ENCODE peak calls at places on chromosomes 16 and 17, in nine cellular contexts. I is kidney tubule cell; N is A172; V is endothelial cell; P is GM23248; E is AG04449; S is effector CD4-positive, alpha-beta T cell; A is stimulated activated CD4-positive, alpha-beta T cell treated with anti-CD3 and anti-CD28 coated beads, Interleukin-1b, Interleukin-23, amount 100 ng/mL, for 24 hours; B is thoracic aorta. T is an unnamed sample.
A peak's percentile ranks its signal among the peaks of the same experiment; 100 is the strongest.

GRCh38 chr17:31511176-31511540 is 119.7 kb downstream of the RAB11FIP4 start:
- DNase-seq in B (no peak), S (no peak), E (no peak), I (no peak), V (no peak), N (no peak), P (no peak), A (no peak), T (no peak)

GRCh38 chr17:43200127-43200526 is 11.5 kb upstream of the TMEM106A start:
- DNase-seq in A (no peak), N (no peak), S (no peak), B (no peak), P (no peak), I (no peak), V (no peak), E (no peak), T (no peak)

GRCh38 chr16:68526143-68526781 is 12.8 kb upstream of the ZFP90 start:
- DNase-seq in V (no peak), S (no peak), A (no peak), E (no peak), I (no peak), B (no peak), N (no peak), P (no peak), T (peak; percentile 50)

GRCh38 chr16:11871193-11871592 is 19.9 kb upstream of the RSL1D1 start:
- DNase-seq in A (no peak), S (no peak), P (peak; percentile 51), V (peak; percentile 45), E (no peak), I (no peak), N (peak; percentile 25), B (no peak), T (no peak)

GRCh38 chr17:50931003-50931878 is 65.1 kb upstream of the TOB1 start:
- DNase-seq in N (peak; percentile 66), B (peak; percentile 70), E (no peak), P (peak; percentile 98), I (peak; percentile 65), A (no peak), V (peak; percentile 70), S (peak; percentile 27), T (peak; percentile 83)

GRCh38 chr17:42246515-42246914 is 29.7 kb downstream of the STAT5B start:
- DNase-seq in V (no peak), N (no peak), E (no peak), A (no peak), B (no peak), S (no peak), P (no peak), I (no peak), T (no peak)

GRCh38 chr16:53817812-53818211 is 113.9 kb downstream of the FTO start:
- DNase-seq in A (no peak), B (no peak), V (no peak), N (peak; percentile 28), E (no peak), S (no peak), P (peak; percentile 58), I (no peak), T (no peak)

GRCh38 chr16:66569131-66569530 is 2.9 kb downstream of the CMTM1 start:
- DNase-seq in B (no peak), A (no peak), I (peak; percentile 46), V (no peak), E (peak; percentile 33), N (peak; percentile 40), S (no peak), P (peak; percentile 80), T (no peak)

GRCh38 chr16:85718682-85719081 is 29.9 kb upstream of the GINS2 start:
- DNase-seq in B (no peak), V (peak; percentile 56), P (peak; percentile 35), I (peak; percentile 27), E (no peak), A (no peak), S (no peak), N (no peak), T (peak; percentile 78)

GRCh38 chr16:49513040-49513439 is 139.4 kb downstream of the C16orf78 start:
- DNase-seq in E (no peak), I (no peak), V (no peak), S (no peak), N (no peak), P (peak; percentile 15), B (no peak), A (no peak), T (peak; percentile 60)

GRCh38 chr16:82059983-82060421 is 24.9 kb downstream of the HSD17B2 start:
- DNase-seq in V (no peak), S (no peak), E (no peak), A (no peak), I (no peak), B (no peak), P (no peak), N (peak; percentile 31), T (no peak)

GRCh38 chr17:50635720-50636144 is 1.1 kb downstream of the ABCC3 start:
- DNase-seq in S (no peak), A (no peak), N (no peak), B (no peak), E (no peak), P (no peak), I (peak; percentile 18), V (no peak), T (no peak)

GRCh38 chr16:31886227-31886626 is 12.6 kb downstream of the ZNF267 start:
- DNase-seq in P (no peak), V (no peak), B (no peak), E (no peak), N (no peak), I (no peak), S (no peak), A (no peak), T (no peak)

GRCh38 chr16:8594149-8594666 is 3.9 kb upstream of the TMEM114 start:
- DNase-seq in A (no peak), S (no peak), E (no peak), V (no peak), N (no peak), B (no peak), I (no peak), P (no peak), T (no peak)

GRCh38 chr17:45132302-45132568 is at the start of gene PLCD3:
- DNase-seq in P (no peak), V (no peak), S (no peak), B (no peak), E (no peak), N (no peak), A (no peak), I (no peak), T (no peak)

GRCh38 chr16:82263456-82264159 is 93.6 kb upstream of the MPHOSPH6 start:
- DNase-seq in I (peak; percentile 55), P (peak; percentile 64), N (peak; percentile 48), S (peak; percentile 40), E (no peak), B (no peak), V (peak; percentile 57), A (peak; percentile 18), T (peak; percentile 63)

GRCh38 chr16:54118846-54119245 is 167.7 kb downstream of the IRX3 start:
- DNase-seq in P (peak; percentile 38), A (no peak), E (no peak), V (no peak), S (no peak), N (no peak), I (no peak), B (no peak), T (no peak)

GRCh38 chr16:21260870-21261791 is 17.0 kb downstream of the CRYM start:
- DNase-seq in B (no peak), S (no peak), N (peak; percentile 88), A (no peak), I (peak; percentile 89), E (peak; percentile 44), P (peak; percentile 80), V (no peak), T (peak; percentile 84)

GRCh38 chr16:2986623-2987188 is 6.5 kb upstream of the PKMYT1 start:
- DNase-seq in E (no peak), N (no peak), P (no peak), B (no peak), I (no peak), V (no peak), S (no peak), A (no peak), T (no peak)

GRCh38 chr16:62907562-62907961 is 871.3 kb upstream of the CDH8 start:
- DNase-seq in E (no peak), S (no peak), B (no peak), I (no peak), N (no peak), V (no peak), P (no peak), A (no peak), T (no peak)

GRCh38 chr17:65667656-65668055 is 106.2 kb upstream of the AXIN2 start:
- DNase-seq in E (no peak), S (no peak), B (no peak), A (no peak), N (no peak), P (no peak), V (no peak), I (no peak), T (no peak)

GRCh38 chr17:54864636-54865420 is 35.8 kb upstream of the TOM1L1 start:
- DNase-seq in S (no peak), B (no peak), P (no peak), A (no peak), N (no peak), I (no peak), E (no peak), V (no peak), T (no peak)

GRCh38 chr16:30051518-30051917 is 14.0 kb upstream of the ALDOA start:
- DNase-seq in V (no peak), N (peak; percentile 82), I (peak; percentile 62), E (no peak), P (peak; percentile 92), A (no peak), B (no peak), S (no peak), T (no peak)

GRCh38 chr17:71349908-71350600 is 770.8 kb upstream of the SOX9 start:
- DNase-seq in P (peak; percentile 71), E (no peak), B (no peak), I (no peak), N (peak; percentile 50), A (no peak), V (no peak), S (no peak), T (no peak)

GRCh38 chr16:11045846-11046245 is 101.5 kb downstream of the CLEC16A start:
- DNase-seq in P (peak; percentile 65), E (no peak), S (no peak), A (no peak), B (no peak), N (no peak), V (no peak), I (no peak), T (no peak)

GRCh38 chr16:28193530-28194423 is 18.0 kb downstream of the XPO6 start:
- DNase-seq in B (no peak), V (no peak), S (peak; percentile 24), A (no peak), E (peak; percentile 97), P (peak; percentile 92), I (peak; percentile 66), N (peak; percentile 92), T (no peak)

GRCh38 chr16:929227-929669 is 41.5 kb downstream of the LMF1 start:
- DNase-seq in I (no peak), E (no peak), A (no peak), P (no peak), S (no peak), N (no peak), B (no peak), V (no peak), T (no peak)